ENCODE peak calls at places on chromosomes 7 and 10, in five cellular contexts. X, T, S, Y and L are unnamed samples.

GRCh38 chr10:25498645-25499044 is 323.8 kb downstream of the GPR158 start:
- DNase-seq in X (no peak), T (no peak), S (no peak), Y (no peak), L (no peak)

GRCh38 chr7:66145404-66145843 is 30.8 kb downstream of the CRCP start:
- DNase-seq in X (peak; percentile 70), T (no peak), S (peak; percentile 67), Y (peak; percentile 37), L (peak; percentile 42)

GRCh38 chr7:66698652-66699205 is 41.8 kb upstream of the RABGEF1 start:
- DNase-seq in X (no peak), T (no peak), S (no peak), Y (no peak), L (no peak)

GRCh38 chr10:74888947-74889661 is 62.7 kb downstream of the KAT6B start:
- DNase-seq in X (no peak), T (peak; percentile 52), S (no peak), Y (no peak), L (no peak)

GRCh38 chr7:142362349-142362748 is 104.5 kb upstream of the PRSS58 start:
- DNase-seq in X (no peak), T (no peak), S (no peak), Y (no peak), L (no peak)

GRCh38 chr10:70357447-70358035 is 24.9 kb downstream of the LRRC20 start:
- DNase-seq in X (no peak), T (no peak), S (no peak), Y (no peak), L (no peak)

GRCh38 chr7:35630573-35630972 is 64.4 kb downstream of the HERPUD2 start:
- DNase-seq in X (no peak), T (no peak), S (no peak), Y (no peak), L (no peak)

GRCh38 chr7:51644216-51644615 is 327.6 kb upstream of the COBL start:
- DNase-seq in X (no peak), T (no peak), S (no peak), Y (no peak), L (no peak)

GRCh38 chr10:36489928-36490279 is 635.5 kb upstream of the ANKRD30A start:
- DNase-seq in X (no peak), T (no peak), S (no peak), Y (no peak), L (no peak)

GRCh38 chr10:3439183-3439582 is 266.6 kb upstream of the PITRM1 start:
- DNase-seq in X (no peak), T (no peak), S (no peak), Y (no peak), L (no peak)

GRCh38 chr10:78973901-78974408 is 94.8 kb upstream of the ZMIZ1 start:
- DNase-seq in X (no peak), T (peak; percentile 88), S (peak; percentile 86), Y (peak; percentile 60), L (peak; percentile 82)

GRCh38 chr10:117299435-117299834 is 58.5 kb downstream of the SLC18A2 start:
- DNase-seq in X (no peak), T (no peak), S (no peak), Y (no peak), L (no peak)

GRCh38 chr10:70328987-70329386 is 45.2 kb upstream of the NPFFR1 start:
- DNase-seq in X (no peak), T (no peak), S (no peak), Y (no peak), L (no peak)

DNA sequence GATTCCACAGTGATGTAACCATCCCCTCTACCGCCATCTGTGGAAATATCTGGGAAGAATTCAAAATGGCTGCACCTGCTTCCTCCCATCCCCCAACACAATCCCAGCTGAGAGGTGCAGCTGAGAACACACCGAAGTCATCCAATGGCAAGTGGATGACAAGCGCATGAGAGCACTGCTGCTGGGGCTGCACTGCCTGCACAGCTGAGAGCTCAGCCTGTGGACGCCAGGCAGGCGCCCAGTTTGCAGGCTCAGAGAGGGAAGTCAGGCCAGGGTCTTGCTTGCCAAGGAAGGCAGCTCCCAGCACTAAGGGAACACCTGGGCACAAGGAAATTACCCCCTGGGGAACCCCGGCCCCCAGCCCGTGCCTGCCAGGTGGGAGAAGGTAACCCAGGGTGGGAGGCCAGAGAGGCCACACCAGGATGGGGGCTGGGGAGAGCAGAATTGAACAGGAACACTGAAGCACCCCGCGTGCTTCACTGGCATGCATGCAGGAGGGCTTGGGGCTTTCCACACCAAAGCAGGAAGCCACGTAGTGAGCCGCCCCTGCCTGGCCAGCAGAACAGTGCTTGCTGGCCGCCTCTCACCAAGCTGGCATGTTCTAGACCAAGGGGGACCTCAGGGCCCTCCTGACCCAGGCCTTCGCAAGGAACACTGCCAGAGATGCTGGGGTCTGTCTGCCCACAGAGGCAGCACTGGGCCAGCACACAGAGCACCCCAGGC is 46.2 kb downstream of the FAM53B start:
- DNase-seq in X (no peak), T (no peak), S (peak; percentile 63), Y (no peak), L (no peak)
- H3K4me1 ChIP-seq in X (no peaks in the 10 kb centered on the region), T (no peaks in the 10 kb centered on the region), S (peaks cover 69% of the 10 kb centered on the region), Y (peaks cover 76% of the 10 kb centered on the region), L (peaks cover 29% of the 10 kb centered on the region)

GRCh38 chr10:279232-279631 is 144.0 kb downstream of the ZMYND11 start:
- DNase-seq in X (no peak), T (no peak), S (no peak), Y (no peak), L (no peak)

GRCh38 chr10:278707-279106 is 143.5 kb downstream of the ZMYND11 start:
- DNase-seq in X (no peak), T (no peak), S (no peak), Y (no peak), L (no peak)

GRCh38 chr10:277963-278362 is 142.7 kb downstream of the ZMYND11 start:
- DNase-seq in X (no peak), T (no peak), S (no peak), Y (no peak), L (no peak)

GRCh38 chr10:282294-283139 is 147.3 kb downstream of the ZMYND11 start:
- DNase-seq in X (no peak), T (no peak), S (no peak), Y (no peak), L (no peak)

GRCh38 chr10:279655-280054 is 144.4 kb downstream of the ZMYND11 start:
- DNase-seq in X (no peak), T (no peak), S (no peak), Y (no peak), L (no peak)
- TF ChIP-seq CTCF in X (no peak), T (no peak), S (no peak), Y (no peak), L (no peak)

GRCh38 chr10:119290301-119291036 is 83.1 kb downstream of the GRK5 start:
- DNase-seq in X (no peak), T (no peak), S (no peak), Y (no peak), L (no peak)

GRCh38 chr10:119288574-119289001 is 81.2 kb downstream of the GRK5 start:
- DNase-seq in X (no peak), T (peak; percentile 62), S (no peak), Y (no peak), L (no peak)

GRCh38 chr10:119287613-119287991 is 80.2 kb downstream of the GRK5 start:
- DNase-seq in X (no peak), T (no peak), S (no peak), Y (no peak), L (no peak)

GRCh38 chr10:119291223-119291900 is 84.0 kb downstream of the GRK5 start:
- DNase-seq in X (no peak), T (no peak), S (no peak), Y (no peak), L (no peak)

GRCh38 chr10:119289227-119289925 is 82.0 kb downstream of the GRK5 start:
- DNase-seq in X (no peak), T (no peak), S (no peak), Y (no peak), L (no peak)
- H3K4me1 ChIP-seq in X (peaks cover 3% of the 10 kb centered on the region), T (no peaks in the 10 kb centered on the region), S (peaks cover 66% of the 10 kb centered on the region), Y (peaks cover 74% of the 10 kb centered on the region), L (peaks cover 5% of the 10 kb centered on the region)

GRCh38 chr7:138887872-138888656 is 90.1 kb upstream of the ATP6V0A4 start:
- DNase-seq in X (no peak), T (no peak), S (no peak), Y (no peak), L (no peak)

GRCh38 chr7:138882249-138882648 is 84.3 kb upstream of the ATP6V0A4 start:
- DNase-seq in X (no peak), T (no peak), S (no peak), Y (no peak), L (no peak)

GRCh38 chr7:138887085-138887705 is 89.2 kb upstream of the ATP6V0A4 start:
- DNase-seq in X (no peak), T (no peak), S (no peak), Y (no peak), L (no peak)

GRCh38 chr7:138886501-138886917 is 88.5 kb upstream of the ATP6V0A4 start:
- DNase-seq in X (no peak), T (no peak), S (no peak), Y (no peak), L (no peak)

GRCh38 chr7:138885383-138886147 is 87.6 kb upstream of the ATP6V0A4 start:
- DNase-seq in X (no peak), T (no peak), S (no peak), Y (no peak), L (no peak)
- TF ChIP-seq CTCF in X (no peak), T (no peak), S (no peak), Y (no peak), L (no peak)

GRCh38 chr7:5696346-5697100 is 84.9 kb downstream of the RNF216 start:
- DNase-seq in X (no peak), T (no peak), S (no peak), Y (no peak), L (no peak)
- H3K4me1 ChIP-seq in X (peaks cover 15% of the 10 kb centered on the region), T (no peaks in the 10 kb centered on the region), S (peaks cover 69% of the 10 kb centered on the region), Y (peaks cover 67% of the 10 kb centered on the region), L (peaks cover 23% of the 10 kb centered on the region)

GRCh38 chr7:27073066-27073465 is 22.7 kb downstream of the HOXA1 start:
- DNase-seq in X (no peak), T (no peak), S (no peak), Y (no peak), L (no peak)
- TF ChIP-seq CTCF in X (no peak), T (no peak), S (no peak), Y (no peak), L (no peak)